ENCODE peak calls at places on chromosome 1, in four cellular contexts. One of them, this sample, is unnamed.

GRCh38 chr1:24963943-24964677 is 34.0 kb upstream of the RUNX3 start:
- DNase-seq in iris pigment epithelial cell: no peak
- DNase-seq in occipital lobe: no peak
- DNase-seq in GOT3: no peak
- DNase-seq in this sample: no peak

GRCh38 chr1:234434706-234435105 is 44.3 kb downstream of the TARBP1 start:
- DNase-seq in iris pigment epithelial cell: no peak
- DNase-seq in occipital lobe: no peak
- DNase-seq in GOT3: no peak
- DNase-seq in this sample: no peak

GRCh38 chr1:85734961-85735360 is 26.7 kb upstream of the ZNHIT6 start:
- DNase-seq in iris pigment epithelial cell: no peak
- DNase-seq in occipital lobe: no peak
- DNase-seq in GOT3: no peak
- DNase-seq in this sample: no peak

GRCh38 chr1:156677616-156678596 is 699 bp upstream of the NES start:
- DNase-seq in iris pigment epithelial cell: peak; percentile 80
- DNase-seq in occipital lobe: peak; percentile 31
- DNase-seq in GOT3: no peak
- DNase-seq in this sample: peak; percentile 94

GRCh38 chr1:95223110-95223509 is 10.9 kb upstream of the RWDD3 start:
- DNase-seq in iris pigment epithelial cell: peak; percentile 66
- DNase-seq in occipital lobe: no peak
- DNase-seq in GOT3: no peak
- DNase-seq in this sample: no peak

GRCh38 chr1:182392045-182393028 is 747 bp upstream of the GLUL start:
- DNase-seq in iris pigment epithelial cell: peak; percentile 17
- DNase-seq in occipital lobe: no peak
- DNase-seq in GOT3: no peak
- DNase-seq in this sample: no peak

GRCh38 chr1:107557095-107557494 is 407.9 kb downstream of the VAV3 start:
- DNase-seq in iris pigment epithelial cell: no peak
- DNase-seq in occipital lobe: no peak
- DNase-seq in GOT3: no peak
- DNase-seq in this sample: no peak

GRCh38 chr1:112575154-112575804 is 43.7 kb downstream of the ST7L start:
- DNase-seq in iris pigment epithelial cell: peak; percentile 99
- DNase-seq in occipital lobe: no peak
- DNase-seq in GOT3: no peak
- DNase-seq in this sample: peak; percentile 88

GRCh38 chr1:230068952-230069684 is 2.1 kb downstream of the GALNT2 start:
- DNase-seq in iris pigment epithelial cell: no peak
- DNase-seq in occipital lobe: no peak
- DNase-seq in GOT3: no peak
- DNase-seq in this sample: no peak

GRCh38 chr1:25033030-25033827 is 103.2 kb upstream of the RUNX3 start:
- DNase-seq in iris pigment epithelial cell: no peak
- DNase-seq in occipital lobe: no peak
- DNase-seq in GOT3: no peak
- DNase-seq in this sample: no peak

GRCh38 chr1:44532567-44532944 is 127.5 kb downstream of the RNF220 start:
- DNase-seq in iris pigment epithelial cell: no peak
- DNase-seq in occipital lobe: no peak
- DNase-seq in GOT3: no peak
- DNase-seq in this sample: peak; percentile 42

GRCh38 chr1:43977376-43978263 is 1.4 kb upstream of the B4GALT2 start:
- DNase-seq in iris pigment epithelial cell: no peak
- DNase-seq in occipital lobe: no peak
- DNase-seq in GOT3: no peak
- DNase-seq in this sample: no peak

GRCh38 chr1:117638759-117639158 is 32.9 kb downstream of the TENT5C start:
- DNase-seq in iris pigment epithelial cell: no peak
- DNase-seq in occipital lobe: no peak
- DNase-seq in GOT3: no peak
- DNase-seq in this sample: no peak

GRCh38 chr1:203172184-203173115 is 3.2 kb downstream of the MYBPH start:
- DNase-seq in iris pigment epithelial cell: peak; percentile 43
- DNase-seq in occipital lobe: no peak
- DNase-seq in GOT3: peak; percentile 15
- DNase-seq in this sample: peak; percentile 74

GRCh38 chr1:25146382-25146855 is 85.9 kb downstream of the SYF2 start:
- DNase-seq in iris pigment epithelial cell: no peak
- DNase-seq in occipital lobe: no peak
- DNase-seq in GOT3: no peak
- DNase-seq in this sample: no peak

GRCh38 chr1:39321979-39322378 is 117.5 kb downstream of the MACF1 start:
- DNase-seq in iris pigment epithelial cell: no peak
- DNase-seq in occipital lobe: no peak
- DNase-seq in GOT3: no peak
- DNase-seq in this sample: no peak